ENCODE peak calls at places on chromosomes 16 and 17, in four cellular contexts. X is cardiac muscle cell, B is RPMI7951, P is EH. L is an unnamed sample.

GRCh38 chr17:789160-789840 is 7.1 kb downstream of the MRM3 start:
- DNase-seq in X (no peak), B (no peak), P (no peak), L (no peak)

GRCh38 chr17:79646721-79647455 is 36.0 kb upstream of the RBFOX3 start:
- DNase-seq in X (no peak), B (no peak), P (no peak), L (no peak)

GRCh38 chr16:79897444-79898146 is 297.1 kb upstream of the MAF start:
- DNase-seq in X (peak), B (peak), P (no peak), L (peak)

GRCh38 chr17:37483311-37484039 is 6.2 kb upstream of the DUSP14 start:
- DNase-seq in X (peak), B (peak), P (peak), L (peak)

GRCh38 chr16:3690991-3691720 is 26.2 kb downstream of the TRAP1 start:
- DNase-seq in X (no peak), B (peak), P (peak), L (peak)

GRCh38 chr17:41705271-41705991 is 6.7 kb upstream of the GAST start:
- DNase-seq in X (peak), B (no peak), P (peak), L (no peak)

GRCh38 chr17:76251478-76252039 is 11.3 kb upstream of the RNF157 start:
- DNase-seq in X (no peak), B (no peak), P (peak), L (no peak)

GRCh38 chr16:81140930-81141780 is 45.0 kb upstream of the GCSH start:
- DNase-seq in X (no peak), B (no peak), P (no peak), L (no peak)

GRCh38 chr17:79132271-79133064 is 57.8 kb downstream of the ENGASE start:
- DNase-seq in X (no peak), B (no peak), P (no peak), L (no peak)

GRCh38 chr17:66365903-66366302 is 63.5 kb downstream of the PRKCA start:
- DNase-seq in X (no peak), B (no peak), P (no peak), L (no peak)

GRCh38 chr17:10499950-10500349 is 18.4 kb downstream of the MYH1 start:
- DNase-seq in X (peak), B (no peak), P (no peak), L (peak)

GRCh38 chr17:39114744-39115534 is 36.5 kb downstream of the PLXDC1 start:
- DNase-seq in X (peak), B (peak), P (peak), L (peak)